ENCODE peak calls at places on chromosome 6, in eight cellular contexts. N, O, K, W, E, T, M and X are unnamed samples.

GRCh38 chr6:38185244-38185643 is 365.7 kb downstream of the ZFAND3 start:
- DNase-seq in N (no peak), O (no peak), K (no peak), W (no peak), E (no peak), T (no peak), M (no peak), X (no peak)

GRCh38 chr6:33838979-33839378 is 35.2 kb upstream of the MLN start:
- DNase-seq in N (no peak), O (no peak), K (no peak), W (no peak), E (no peak), T (no peak), M (no peak), X (no peak)

GRCh38 chr6:118750143-118750542 is 98.8 kb upstream of the CEP85L start:
- DNase-seq in N (no peak), O (no peak), K (no peak), W (no peak), E (no peak), T (no peak), M (no peak), X (no peak)

GRCh38 chr6:78909391-78909790 is 42.0 kb downstream of the IRAK1BP1 start:
- DNase-seq in N (no peak), O (peak; percentile 13), K (no peak), W (no peak), E (peak; percentile 74), T (peak; percentile 56), M (no peak), X (peak; percentile 41)

GRCh38 chr6:132763269-132763668 is 5.6 kb upstream of the VNN2 start:
- DNase-seq in N (no peak), O (no peak), K (no peak), W (no peak), E (no peak), T (no peak), M (peak; percentile 20), X (no peak)

GRCh38 chr6:163867518-163868292 is 453.2 kb downstream of the QKI start:
- DNase-seq in N (no peak), O (no peak), K (no peak), W (no peak), E (no peak), T (no peak), M (no peak), X (no peak)

GRCh38 chr6:126600258-126600916 is 260.5 kb downstream of the CENPW start:
- DNase-seq in N (no peak), O (no peak), K (no peak), W (no peak), E (no peak), T (no peak), M (no peak), X (no peak)

GRCh38 chr6:16769131-16769985 is 8.1 kb upstream of the ATXN1 start:
- DNase-seq in N (peak; percentile 70), O (peak; percentile 80), K (peak; percentile 58), W (peak; percentile 72), E (peak; percentile 49), T (peak; percentile 86), M (peak; percentile 44), X (peak; percentile 82)

GRCh38 chr6:113651120-113651519 is 206.0 kb upstream of the MARCKS start:
- DNase-seq in N (peak; percentile 36), O (no peak), K (no peak), W (peak; percentile 26), E (no peak), T (no peak), M (no peak), X (no peak)

GRCh38 chr6:106959985-106960384 is 14.5 kb downstream of the CD24 start:
- DNase-seq in N (no peak), O (no peak), K (no peak), W (no peak), E (no peak), T (no peak), M (no peak), X (no peak)